ENCODE peak calls at places on chromosomes 6 and 20, in four cellular contexts. W is CD4-positive, CD25-positive, alpha-beta regulatory T cell; G is aorta; M is GM23248. K is an unnamed sample. For H3K27me3 and H3K9me3, the result is how much of the 10 kb centered on the place peaks cover.

GRCh38 chr6:15343490-15344185 is 97.8 kb downstream of the JARID2 start:
- DNase-seq in M (no peak), G (no peak), W (no peak), K (no peak)

GRCh38 chr20:10629946-10630345 is 43.9 kb downstream of the JAG1 start:
- DNase-seq in W (no peak), G (no peak), M (no peak), K (no peak)

GRCh38 chr6:130671119-130672104 is 155.8 kb upstream of the SMLR1 start:
- DNase-seq in G (no peak), M (peak), W (no peak), K (no peak)

GRCh38 chr6:98470821-98471220 is 363.6 kb upstream of the POU3F2 start:
- DNase-seq in M (no peak), W (no peak), G (no peak), K (no peak)

GRCh38 chr20:25242231-25242630 is 5.7 kb upstream of the PYGB start:
- DNase-seq in G (no peak), W (no peak), M (no peak), K (no peak)

GRCh38 chr20:3101737-3102574 is 17.4 kb upstream of the AVP start:
- DNase-seq in M (no peak), W (peak), G (no peak), K (no peak)

GRCh38 chr6:33794910-33795615 is 6.1 kb upstream of the LEMD2 start:
- DNase-seq in G (no peak), W (no peak), M (peak), K (no peak)

GRCh38 chr6:119594907-119595306 is 245.3 kb upstream of the MAN1A1 start:
- DNase-seq in G (no peak), M (no peak), W (no peak), K (no peak)

GRCh38 chr6:105429676-105430075 is 26.8 kb upstream of the PREP start:
- DNase-seq in W (no peak), M (peak), G (no peak), K (no peak)

GRCh38 chr6:1316482-1317220 is 4.8 kb downstream of the FOXQ1 start:
- DNase-seq in G (no peak), W (no peak), M (peak), K (no peak)

GRCh38 chr6:16723833-16724232 is 37.4 kb downstream of the ATXN1 start:
- DNase-seq in G (no peak), W (peak), M (peak), K (no peak)

GRCh38 chr6:11952291-11952690 is 59.8 kb upstream of the HIVEP1 start:
- DNase-seq in G (no peak), W (no peak), M (peak), K (no peak)

GRCh38 chr6:14875678-14876063 is 370.2 kb upstream of the JARID2 start:
- DNase-seq in W (peak), M (no peak), G (no peak), K (no peak)

GRCh38 chr20:62186096-62186426 is 3.2 kb downstream of the MTG2 start:
- DNase-seq in M (no peak), G (no peak), W (no peak), K (no peak)

GRCh38 chr6:116446399-116446798 is 14.8 kb upstream of the CALHM6 start:
- DNase-seq in W (no peak), G (no peak), M (peak), K (no peak)

GRCh38 chr6:1641391-1641790 is 31.7 kb downstream of the FOXC1 start:
- DNase-seq in M (no peak), G (no peak), W (no peak), K (no peak)

GRCh38 chr20:41330941-41331340 is 9.7 kb upstream of the LPIN3 start:
- DNase-seq in W (no peak), G (no peak), M (no peak), K (no peak)

GRCh38 chr20:3739054-3739925 is 6.8 kb downstream of the HSPA12B start:
- DNase-seq in W (no peak), M (no peak), G (no peak), K (no peak)

GRCh38 chr6:116376149-116376548 is 5.4 kb downstream of the DSE start:
- DNase-seq in G (no peak), W (no peak), M (no peak), K (no peak)

GRCh38 chr6:150930816-150931215 is 65.3 kb downstream of the MTHFD1L start:
- DNase-seq in G (no peak), M (peak), W (no peak), K (no peak)

GRCh38 chr6:116876635-116877611 is at the start of gene RFX6:
- DNase-seq in W (no peak), M (no peak), G (peak), K (no peak)

GRCh38 chr6:155103816-155104366 is 108.8 kb downstream of the TIAM2 start:
- DNase-seq in G (no peak), W (no peak), M (peak), K (no peak)

GRCh38 chr20:47241345-47241781 is 115.1 kb downstream of the ZMYND8 start:
- DNase-seq in M (peak), W (no peak), G (no peak), K (no peak)

GRCh38 chr6:54053893-54054391 is 57.3 kb upstream of the MLIP start:
- DNase-seq in M (peak), G (no peak), W (no peak), K (no peak)

GRCh38 chr6:150200428-150201105 is 57.7 kb downstream of the PPP1R14C start:
- DNase-seq in G (peak), M (no peak), W (no peak), K (no peak)

GRCh38 chr20:62581308-62581707 is 61.0 kb upstream of the SLCO4A1 start:
- DNase-seq in W (no peak), G (no peak), M (no peak), K (no peak)

GRCh38 chr6:44022296-44022661 is 105.0 kb downstream of the MRPL14 start:
- DNase-seq in M (peak), G (peak), W (no peak), K (no peak)

GRCh38 chr20:61806314-61806713 is 259.4 kb downstream of the TAF4 start:
- DNase-seq in W (no peak), M (no peak), G (no peak), K (no peak)

GRCh38 chr20:41862023-41862422 is 243.8 kb upstream of the CHD6 start:
- DNase-seq in W (no peak), M (no peak), G (no peak), K (no peak)

GRCh38 chr20:8218861-8219260 is 86.8 kb downstream of the PLCB1 start:
- DNase-seq in G (no peak), W (no peak), M (peak), K (no peak)

GRCh38 chr20:22925613-22925983 is 109.5 kb upstream of the SSTR4 start:
- DNase-seq in G (no peak), M (peak), W (no peak), K (no peak)

GRCh38 chr6:37919417-37920157 is 100.1 kb downstream of the ZFAND3 start:
- DNase-seq in M (peak), W (no peak), G (no peak), K (no peak)

GRCh38 chr6:163356324-163356723 is 58.2 kb upstream of the QKI start:
- DNase-seq in M (peak), G (peak), W (no peak), K (no peak)

GRCh38 chr20:20969701-20970100 is 136.5 kb downstream of the LINC00237 start:
- DNase-seq in M (no peak), G (no peak), W (no peak), K (no peak)

GRCh38 chr6:129022011-129022553 is 139.1 kb downstream of the LAMA2 start:
- DNase-seq in G (no peak), W (no peak), M (no peak), K (no peak)

GRCh38 chr6:163180874-163181541 is 233.5 kb upstream of the QKI start:
- DNase-seq in G (no peak), W (peak), M (peak), K (no peak)

GRCh38 chr6:149859938-149860337 is 4.2 kb downstream of the LRP11 start:
- DNase-seq in M (no peak), W (no peak), G (no peak), K (no peak)

GRCh38 chr20:43731469-43731868 is 4.7 kb upstream of the GTSF1L start:
- DNase-seq in M (peak), G (no peak), W (peak), K (no peak)

GRCh38 chr6:152583888-152584287 is 53.3 kb downstream of the SYNE1 start:
- DNase-seq in M (no peak), G (no peak), W (no peak), K (no peak)

GRCh38 chr6:152587473-152587872 is 49.7 kb downstream of the SYNE1 start:
- DNase-seq in G (no peak), M (no peak), W (no peak), K (no peak)

GRCh38 chr6:152585236-152585635 is 51.9 kb downstream of the SYNE1 start:
- DNase-seq in M (no peak), G (no peak), W (no peak), K (no peak)
- H3K27me3 ChIP-seq in M (under half), G (under half), W (under half), K (under half)

DNA sequence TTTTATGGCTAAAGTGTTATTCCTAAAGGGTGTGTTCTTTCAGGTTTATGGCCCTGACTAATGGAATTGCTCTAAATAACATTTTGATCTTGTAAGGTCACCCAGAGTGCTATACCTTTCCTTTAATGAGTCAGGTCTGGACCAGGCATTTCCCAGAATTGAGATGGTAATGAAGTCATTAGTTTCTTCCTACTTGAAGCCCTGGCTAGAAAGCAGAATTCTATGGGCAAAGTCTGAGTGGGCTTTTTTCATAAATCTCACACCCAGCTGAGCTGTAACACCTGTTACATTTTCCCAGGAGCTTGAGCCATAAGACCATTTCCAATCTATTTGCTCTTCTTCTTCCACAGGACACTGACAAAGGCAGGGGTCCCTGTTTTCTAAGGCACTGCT is 122.0 kb upstream of the ID4 start:
- DNase-seq in G (no peak), W (no peak), M (peak), K (no peak)
- H3K4me3 ChIP-seq in G (no peak), W (no peak), M (no peak), K (no peak)

DNA sequence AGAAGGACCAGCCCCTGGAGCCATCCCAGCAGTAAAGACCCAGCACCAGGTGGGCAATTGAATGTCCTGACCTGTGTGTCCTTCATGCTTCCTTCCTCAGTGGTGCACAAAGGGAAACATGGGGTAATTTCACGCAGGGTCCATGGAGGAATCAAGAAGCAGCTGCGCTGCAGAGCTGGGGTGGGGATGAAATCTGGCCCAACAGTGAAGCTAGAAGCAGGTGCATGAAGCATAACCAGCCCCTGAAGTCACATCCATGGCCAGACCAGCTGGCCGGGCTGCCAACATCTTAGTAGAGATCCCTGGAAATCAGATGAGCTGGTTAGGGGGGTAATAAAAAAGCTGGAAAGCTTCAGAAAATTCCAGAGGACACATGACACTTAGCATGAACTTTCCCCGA is 646.7 kb upstream of the DEFB115 start:
- DNase-seq in W (no peak), G (no peak), M (no peak), K (no peak)
- H3K9me3 ChIP-seq in W (under half), G (under half), M (under half), K (under half)

DNA sequence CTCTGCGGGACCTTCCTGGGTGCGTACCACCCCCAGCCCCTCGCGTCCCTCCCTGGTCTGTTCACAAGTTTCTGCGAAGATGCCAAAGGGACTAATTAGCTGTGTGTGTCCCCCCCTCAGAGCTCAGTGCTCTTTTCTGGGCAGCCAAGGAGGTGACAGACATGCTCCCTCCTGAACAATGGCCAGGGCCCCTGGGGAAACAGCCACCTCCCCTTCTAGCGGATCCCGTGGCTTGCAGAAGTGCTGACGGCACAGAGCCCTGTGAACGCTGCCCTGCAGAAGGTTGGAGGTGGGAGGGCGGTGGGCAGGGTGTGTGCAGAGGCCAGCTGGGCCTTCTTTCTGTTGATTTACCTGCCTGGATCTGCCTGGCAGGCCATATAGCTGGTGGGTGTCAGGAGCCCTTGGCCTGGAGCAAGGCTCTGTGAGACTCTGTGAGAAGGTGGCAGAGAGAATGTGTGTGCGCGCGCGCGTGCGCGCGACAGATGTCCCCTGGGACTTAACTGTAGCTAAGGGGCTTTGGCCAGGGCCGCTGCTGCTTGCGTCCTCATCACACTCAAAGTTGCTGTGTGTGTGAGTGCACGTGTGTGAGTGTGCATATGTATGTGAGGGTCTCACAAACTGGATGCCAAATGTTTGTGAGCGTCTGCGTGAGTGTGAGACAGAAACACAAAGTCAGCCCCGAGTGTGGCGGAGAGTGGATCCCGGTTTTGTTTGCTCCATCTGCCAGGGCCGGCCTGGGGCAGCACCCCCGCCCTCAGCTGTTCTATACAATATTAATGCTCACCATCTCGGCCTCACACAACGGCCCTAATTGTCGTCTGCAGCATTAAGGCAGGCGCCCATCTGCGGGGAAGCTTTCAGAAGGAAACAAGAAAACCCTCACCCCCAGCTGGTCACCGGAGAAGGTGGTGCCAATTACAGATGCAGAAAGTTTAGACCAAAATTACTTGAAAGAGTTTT is 3.4 kb upstream of the MYT1 start:
- DNase-seq in W (no peak), M (no peak), G (no peak), K (no peak)
- H3K27me3 ChIP-seq in W (under half), M (half or more), G (under half), K (under half)

GRCh38 chr20:45912344-45912682 is 358 bp upstream of the PLTP start:
- DNase-seq in G (no peak), M (no peak), W (no peak), K (no peak)
- H3K4me3 ChIP-seq in G (peak), M (peak), W (no peak), K (no peak)

GRCh38 chr6:305371-306206 is 13.3 kb downstream of the DUSP22 start:
- DNase-seq in W (peak), G (no peak), M (no peak), K (no peak)

GRCh38 chr6:303263-303662 is 11.0 kb downstream of the DUSP22 start:
- DNase-seq in M (no peak), G (peak), W (no peak), K (no peak)

GRCh38 chr6:306641-307061 is 14.4 kb downstream of the DUSP22 start:
- DNase-seq in M (no peak), G (no peak), W (no peak), K (no peak)

GRCh38 chr6:303948-304558 is 11.8 kb downstream of the DUSP22 start:
- DNase-seq in M (no peak), G (no peak), W (no peak), K (no peak)

GRCh38 chr6:304833-305370 is 12.6 kb downstream of the DUSP22 start:
- DNase-seq in M (no peak), W (no peak), G (peak), K (no peak)
- H3K9me3 ChIP-seq in M (under half), W (under half), G (under half), K (under half)

GRCh38 chr20:59265298-59265697 is 35.1 kb upstream of the EDN3 start:
- DNase-seq in G (no peak), M (no peak), W (no peak), K (no peak)
- H3K27me3 ChIP-seq in G (under half), M (under half), W (under half), K (under half)

K was measured in CD4-positive, alpha-beta memory T cell.